ENCODE peak calls at places on chromosome 3, in four cellular contexts. One of them, this sample, is unnamed.

GRCh38 chr3:138682674-138683073 is 74.1 kb downstream of the FAIM start:
- DNase-seq in SK-N-SH: no peak
- DNase-seq in GM12878: no peak
- DNase-seq in K562: no peak
- DNase-seq in this sample: no peak

GRCh38 chr3:148420251-148420650 is 277.5 kb upstream of the AGTR1 start:
- DNase-seq in SK-N-SH: no peak
- DNase-seq in GM12878: no peak
- DNase-seq in K562: no peak
- DNase-seq in this sample: no peak

GRCh38 chr3:42123012-42123581 is 31.9 kb downstream of the TRAK1 start:
- DNase-seq in SK-N-SH: no peak
- DNase-seq in GM12878: peak
- DNase-seq in K562: no peak
- DNase-seq in this sample: no peak

GRCh38 chr3:46719735-46720271 is 2.1 kb upstream of the PRSS50 start:
- DNase-seq in SK-N-SH: no peak
- DNase-seq in GM12878: no peak
- DNase-seq in K562: no peak
- DNase-seq in this sample: no peak

GRCh38 chr3:150202696-150203095 is 205.4 kb upstream of the TSC22D2 start:
- DNase-seq in SK-N-SH: no peak
- DNase-seq in GM12878: no peak
- DNase-seq in K562: no peak
- DNase-seq in this sample: no peak

GRCh38 chr3:159796744-159797143 is 191.9 kb upstream of the IL12A start:
- DNase-seq in SK-N-SH: no peak
- DNase-seq in GM12878: no peak
- DNase-seq in K562: no peak
- DNase-seq in this sample: no peak

GRCh38 chr3:159859424-159859823 is 129.2 kb upstream of the IL12A start:
- DNase-seq in SK-N-SH: peak
- DNase-seq in GM12878: no peak
- DNase-seq in K562: no peak
- DNase-seq in this sample: no peak

GRCh38 chr3:30286811-30287210 is 319.6 kb upstream of the TGFBR2 start:
- DNase-seq in SK-N-SH: no peak
- DNase-seq in GM12878: no peak
- DNase-seq in K562: no peak
- DNase-seq in this sample: no peak

GRCh38 chr3:126548556-126549466 is 9.9 kb downstream of the C3orf22 start:
- DNase-seq in SK-N-SH: peak
- DNase-seq in GM12878: no peak
- DNase-seq in K562: no peak
- DNase-seq in this sample: no peak

GRCh38 chr3:152496286-152496685 is 227.6 kb downstream of the MBNL1 start:
- DNase-seq in SK-N-SH: no peak
- DNase-seq in GM12878: no peak
- DNase-seq in K562: no peak
- DNase-seq in this sample: no peak

GRCh38 chr3:5766848-5767247 is 579.3 kb downstream of the EDEM1 start:
- DNase-seq in SK-N-SH: no peak
- DNase-seq in GM12878: no peak
- DNase-seq in K562: peak
- DNase-seq in this sample: no peak

GRCh38 chr3:17747890-17748247 is 5.4 kb upstream of the TBC1D5 start:
- DNase-seq in SK-N-SH: no peak
- DNase-seq in GM12878: no peak
- DNase-seq in K562: no peak
- DNase-seq in this sample: no peak

GRCh38 chr3:18401298-18401961 is 23.7 kb downstream of the SATB1 start:
- DNase-seq in SK-N-SH: no peak
- DNase-seq in GM12878: no peak
- DNase-seq in K562: no peak
- DNase-seq in this sample: no peak

GRCh38 chr3:17579289-17580031 is 163.0 kb downstream of the TBC1D5 start:
- DNase-seq in SK-N-SH: no peak
- DNase-seq in GM12878: peak
- DNase-seq in K562: peak
- DNase-seq in this sample: no peak

GRCh38 chr3:146834917-146835316 is 229.8 kb upstream of the PLSCR5 start:
- DNase-seq in SK-N-SH: no peak
- DNase-seq in GM12878: no peak
- DNase-seq in K562: no peak
- DNase-seq in this sample: no peak

GRCh38 chr3:29301332-29302011 is 20.6 kb downstream of the RBMS3 start:
- DNase-seq in SK-N-SH: no peak
- DNase-seq in GM12878: no peak
- DNase-seq in K562: no peak
- DNase-seq in this sample: no peak

GRCh38 chr3:150030841-150031240 is 60.1 kb upstream of the PFN2 start:
- DNase-seq in SK-N-SH: no peak
- DNase-seq in GM12878: no peak
- DNase-seq in K562: no peak
- DNase-seq in this sample: no peak

DNA sequence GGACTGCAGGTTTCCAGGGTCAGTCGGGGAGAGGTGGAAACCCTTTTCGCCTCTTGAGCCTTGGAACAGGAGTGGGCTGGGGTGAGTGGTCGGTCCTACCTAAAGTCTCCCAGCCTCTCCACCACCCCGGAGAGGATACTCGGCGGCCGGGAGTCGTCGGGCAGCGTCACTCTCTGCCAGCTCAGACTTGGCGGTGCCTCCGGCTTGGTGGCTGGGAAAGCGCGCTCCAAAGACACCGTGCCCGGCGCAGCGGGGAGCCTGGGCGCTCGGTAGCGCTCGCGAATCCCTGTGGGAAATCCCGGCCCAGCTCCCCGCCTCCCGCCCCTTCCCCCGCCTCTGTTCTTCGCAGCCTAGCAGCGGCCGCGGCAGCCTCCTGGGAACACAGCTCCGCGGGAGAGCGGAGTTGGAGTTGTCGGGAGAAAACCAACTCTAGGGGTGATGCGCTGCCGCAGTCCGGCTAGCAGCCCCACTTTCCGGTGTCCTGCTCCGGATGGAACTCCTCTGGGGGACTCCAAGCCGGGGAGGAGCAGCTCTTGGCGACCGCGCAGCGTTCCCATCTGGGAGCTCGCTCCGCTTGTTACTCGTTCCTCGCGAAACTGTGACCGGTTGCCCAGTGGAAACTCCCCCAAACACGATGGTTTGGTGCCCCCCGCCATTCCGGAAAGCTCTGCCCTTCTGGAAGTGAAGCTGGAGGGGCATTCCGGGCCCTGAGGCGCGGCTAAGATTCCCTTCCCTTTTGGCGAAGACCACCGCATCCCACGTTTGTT is 1.4 kb downstream of the EPHB1 start:
- DNase-seq in SK-N-SH: peak
- DNase-seq in GM12878: no peak
- DNase-seq in K562: no peak
- DNase-seq in this sample: no peak
- TF ChIP-seq CHD2 in SK-N-SH: no peak
- TF ChIP-seq CHD2 in GM12878: no peak
- TF ChIP-seq CHD2 in K562: no peak
- TF ChIP-seq CHD2 in this sample: no peak

GRCh38 chr3:2898591-2899353 is 211.4 kb downstream of the IL5RA start:
- DNase-seq in SK-N-SH: no peak
- DNase-seq in GM12878: no peak
- DNase-seq in K562: no peak
- DNase-seq in this sample: no peak

DNA sequence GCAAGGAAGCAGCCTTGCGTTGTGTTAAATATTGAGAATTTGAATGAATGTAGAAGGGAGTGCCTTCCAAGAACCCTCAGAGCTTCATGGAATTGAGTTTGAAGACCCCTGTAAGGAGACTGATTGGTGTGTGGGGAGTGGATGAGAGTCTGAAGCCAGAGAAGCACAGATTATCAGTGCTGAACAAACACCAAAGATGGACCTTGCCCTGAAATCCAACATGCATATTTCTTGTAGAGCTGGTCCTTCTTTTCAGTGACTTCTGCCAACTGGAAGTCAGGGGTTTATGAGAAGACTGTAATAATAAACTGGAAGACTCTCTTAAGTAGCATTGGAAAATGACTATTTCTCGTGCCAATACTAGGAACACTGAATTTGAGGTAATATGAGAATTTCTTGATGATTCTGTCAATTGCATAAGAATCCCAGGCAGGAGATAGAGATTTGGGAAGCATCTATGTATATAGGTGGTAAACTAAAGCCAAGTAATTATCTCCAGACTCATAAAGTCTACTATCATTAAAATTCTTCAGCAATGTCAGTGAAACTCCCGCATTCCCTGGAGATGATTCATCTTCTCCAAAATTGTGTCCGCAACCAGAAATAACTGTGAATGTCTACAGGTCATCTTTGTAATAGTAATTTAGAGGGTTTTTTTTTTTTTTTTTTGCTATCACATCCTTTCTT is 213.8 kb downstream of the IL5RA start:
- DNase-seq in SK-N-SH: no peak
- DNase-seq in GM12878: no peak
- DNase-seq in K562: no peak
- DNase-seq in this sample: no peak
- TF ChIP-seq NRF1 in SK-N-SH: no peak
- TF ChIP-seq NRF1 in GM12878: no peak
- TF ChIP-seq NRF1 in K562: no peak
- TF ChIP-seq NRF1 in this sample: no peak

GRCh38 chr3:48694610-48695051 is 8.9 kb upstream of the NCKIPSD start:
- DNase-seq in SK-N-SH: peak
- DNase-seq in GM12878: no peak
- DNase-seq in K562: no peak
- DNase-seq in this sample: no peak
- TF ChIP-seq CHD2 in SK-N-SH: no peak
- TF ChIP-seq CHD2 in GM12878: no peak
- TF ChIP-seq CHD2 in K562: no peak
- TF ChIP-seq CHD2 in this sample: no peak

GRCh38 chr3:110738531-110738930 is 333.1 kb upstream of the NECTIN3 start:
- DNase-seq in SK-N-SH: no peak
- DNase-seq in GM12878: no peak
- DNase-seq in K562: no peak
- DNase-seq in this sample: no peak
- TF ChIP-seq NRF1 in SK-N-SH: no peak
- TF ChIP-seq NRF1 in GM12878: no peak
- TF ChIP-seq NRF1 in K562: no peak
- TF ChIP-seq NRF1 in this sample: no peak

GRCh38 chr3:110227987-110228386 is 843.6 kb upstream of the NECTIN3 start:
- DNase-seq in SK-N-SH: no peak
- DNase-seq in GM12878: no peak
- DNase-seq in K562: no peak
- DNase-seq in this sample: no peak
- TF ChIP-seq CHD2 in SK-N-SH: no peak
- TF ChIP-seq CHD2 in GM12878: no peak
- TF ChIP-seq CHD2 in K562: no peak
- TF ChIP-seq CHD2 in this sample: no peak

GRCh38 chr3:87564438-87564837 is 288.1 kb upstream of the POU1F1 start:
- DNase-seq in SK-N-SH: no peak
- DNase-seq in GM12878: no peak
- DNase-seq in K562: no peak
- DNase-seq in this sample: no peak
- TF ChIP-seq NRF1 in SK-N-SH: no peak
- TF ChIP-seq NRF1 in GM12878: no peak
- TF ChIP-seq NRF1 in K562: no peak
- TF ChIP-seq NRF1 in this sample: no peak

GRCh38 chr3:14329116-14329830 is 73.1 kb upstream of the SLC6A6 start:
- DNase-seq in SK-N-SH: no peak
- DNase-seq in GM12878: no peak
- DNase-seq in K562: no peak
- DNase-seq in this sample: no peak
- TF ChIP-seq CHD2 in SK-N-SH: no peak
- TF ChIP-seq CHD2 in GM12878: no peak
- TF ChIP-seq CHD2 in K562: no peak
- TF ChIP-seq CHD2 in this sample: no peak

GRCh38 chr3:105705011-105705410 is 163.8 kb downstream of the CBLB start:
- DNase-seq in SK-N-SH: no peak
- DNase-seq in GM12878: no peak
- DNase-seq in K562: no peak
- DNase-seq in this sample: no peak

GRCh38 chr3:105700575-105700974 is 168.2 kb downstream of the CBLB start:
- DNase-seq in SK-N-SH: no peak
- DNase-seq in GM12878: no peak
- DNase-seq in K562: no peak
- DNase-seq in this sample: no peak
- TF ChIP-seq NRF1 in SK-N-SH: no peak
- TF ChIP-seq NRF1 in GM12878: no peak
- TF ChIP-seq NRF1 in K562: no peak
- TF ChIP-seq NRF1 in this sample: no peak

GRCh38 chr3:194986208-194987043 is 284.5 kb downstream of the XXYLT1 start:
- DNase-seq in SK-N-SH: no peak
- DNase-seq in GM12878: no peak
- DNase-seq in K562: no peak
- DNase-seq in this sample: no peak
- TF ChIP-seq CHD2 in SK-N-SH: no peak
- TF ChIP-seq CHD2 in GM12878: no peak
- TF ChIP-seq CHD2 in K562: no peak
- TF ChIP-seq CHD2 in this sample: no peak